ENCODE peak calls at places on chromosomes 4 and X, in four cellular contexts. X, Z, A and J are unnamed samples.

GRCh38 chr4:1329408-1330371 is 17.3 kb upstream of the UVSSA start:
- DNase-seq in X (no peak), Z (no peak), A (no peak), J (no peak)

GRCh38 chrX:30822068-30822671 is 66.9 kb downstream of the TAB3 start:
- DNase-seq in X (no peak), Z (no peak), A (no peak), J (no peak)

GRCh38 chr4:109701566-109702399 is 1.5 kb downstream of the CASP6 start:
- DNase-seq in X (peak; percentile 27), Z (no peak), A (no peak), J (peak; percentile 9)

GRCh38 chr4:81457345-81457744 is 14.4 kb downstream of the RASGEF1B start:
- DNase-seq in X (no peak), Z (no peak), A (no peak), J (no peak)

GRCh38 chr4:158159718-158160094 is 13.1 kb downstream of the GASK1B start:
- DNase-seq in X (no peak), Z (no peak), A (no peak), J (no peak)

GRCh38 chr4:76813070-76813469 is 84.9 kb downstream of the SOWAHB start:
- DNase-seq in X (no peak), Z (no peak), A (no peak), J (no peak)

GRCh38 chr4:120156115-120156718 is 89.6 kb upstream of the MAD2L1 start:
- DNase-seq in X (no peak), Z (peak; percentile 5), A (peak; percentile 30), J (peak; percentile 45)

GRCh38 chrX:130261494-130261893 is 7.2 kb downstream of the ZNF280C start:
- DNase-seq in X (no peak), Z (no peak), A (no peak), J (no peak)

GRCh38 chr4:159042097-159042605 is 60.7 kb upstream of the RAPGEF2 start:
- DNase-seq in X (no peak), Z (peak; percentile 20), A (peak; percentile 84), J (no peak)

GRCh38 chrX:123487674-123488073 is 245.2 kb downstream of the THOC2 start:
- DNase-seq in X (no peak), Z (no peak), A (no peak), J (no peak)

GRCh38 chrX:133670394-133670793 is 255.1 kb upstream of the GPC4 start:
- DNase-seq in X (no peak), Z (peak; percentile 55), A (no peak), J (no peak)

GRCh38 chr4:41012308-41012707 is 202.0 kb downstream of the APBB2 start:
- DNase-seq in X (no peak), Z (no peak), A (no peak), J (no peak)

GRCh38 chr4:89247951-89248350 is 59.6 kb downstream of the GPRIN3 start:
- DNase-seq in X (no peak), Z (peak; percentile 57), A (no peak), J (no peak)

GRCh38 chrX:16797841-16798240 is 11.6 kb downstream of the TXLNG start:
- DNase-seq in X (no peak), Z (no peak), A (no peak), J (no peak)

GRCh38 chr4:119238068-119238722 is 25.7 kb downstream of the USP53 start:
- DNase-seq in X (no peak), Z (no peak), A (no peak), J (no peak)

GRCh38 chr4:154527308-154527707 is 22.9 kb downstream of the PLRG1 start:
- DNase-seq in X (no peak), Z (no peak), A (no peak), J (no peak)

GRCh38 chr4:23981328-23981727 is 91.5 kb upstream of the PPARGC1A start:
- DNase-seq in X (no peak), Z (no peak), A (no peak), J (no peak)

GRCh38 chr4:54929459-54929858 is 195.9 kb downstream of the KDR start:
- DNase-seq in X (no peak), Z (peak; percentile 88), A (no peak), J (no peak)

GRCh38 chr4:54228064-54228527 is 997 bp upstream of the PDGFRA start:
- DNase-seq in X (peak; percentile 91), Z (no peak), A (peak; percentile 86), J (no peak)

GRCh38 chr4:75995727-75996126 is 5.0 kb upstream of the SDAD1 start:
- DNase-seq in X (no peak), Z (peak; percentile 50), A (no peak), J (no peak)

GRCh38 chr4:13559414-13559813 is 15.1 kb upstream of the NKX3-2 start:
- DNase-seq in X (no peak), Z (no peak), A (no peak), J (no peak)